ENCODE peak calls at places on chromosome 19, in four cellular contexts. A, D, F and L are unnamed samples.

GRCh38 chr19:42276821-42277220 is 7.8 kb downstream of the CIC start:
- DNase-seq in A (no peak), F (no peak), D (no peak), L (no peak)

GRCh38 chr19:53808710-53809125 is 15.4 kb downstream of the NLRP12 start:
- DNase-seq in D (peak), F (no peak), A (no peak), L (peak)

GRCh38 chr19:39590265-39590664 is 12.1 kb upstream of the LGALS13 start:
- DNase-seq in D (no peak), A (no peak), F (no peak), L (no peak)

GRCh38 chr19:7500811-7501450 is 12.1 kb upstream of the PEX11G start:
- DNase-seq in D (peak), F (no peak), A (peak), L (peak)

GRCh38 chr19:38850976-38851621 is 1.3 kb upstream of the HNRNPL start:
- DNase-seq in A (no peak), F (no peak), D (no peak), L (no peak)

GRCh38 chr19:19507354-19507753 is 8.0 kb downstream of the TSSK6 start:
- DNase-seq in A (no peak), F (no peak), D (no peak), L (no peak)

GRCh38 chr19:33257828-33258227 is 32.2 kb upstream of the SLC7A10 start:
- DNase-seq in D (no peak), A (no peak), F (no peak), L (no peak)

GRCh38 chr19:33720691-33721682 is 75.7 kb upstream of the KCTD15 start:
- DNase-seq in F (no peak), D (peak), A (no peak), L (no peak)

DNA sequence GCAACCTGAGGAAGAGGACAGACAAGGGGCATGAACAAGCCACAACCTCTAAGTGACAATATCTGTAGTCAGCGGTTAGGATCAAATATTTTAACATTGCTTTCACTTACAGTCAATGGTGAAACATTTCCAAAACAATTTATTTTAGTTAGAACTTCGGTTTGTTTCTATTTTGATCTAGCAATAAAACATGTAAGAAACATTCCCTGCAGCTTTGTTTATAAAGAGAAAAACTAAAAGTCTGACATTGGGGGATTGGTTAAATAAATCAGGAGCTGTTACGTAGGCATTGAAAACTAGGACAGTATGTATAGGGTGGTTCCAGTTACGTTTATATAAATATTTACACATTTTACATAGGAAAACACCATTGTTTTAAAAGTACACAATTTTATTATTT is 3.4 kb downstream of the URI1 start:
- DNase-seq in D (no peak), F (no peak), A (no peak), L (no peak)
- H2AFZ ChIP-seq in D (no peak), F (no peak), A (no peak), L (no peak)

DNA sequence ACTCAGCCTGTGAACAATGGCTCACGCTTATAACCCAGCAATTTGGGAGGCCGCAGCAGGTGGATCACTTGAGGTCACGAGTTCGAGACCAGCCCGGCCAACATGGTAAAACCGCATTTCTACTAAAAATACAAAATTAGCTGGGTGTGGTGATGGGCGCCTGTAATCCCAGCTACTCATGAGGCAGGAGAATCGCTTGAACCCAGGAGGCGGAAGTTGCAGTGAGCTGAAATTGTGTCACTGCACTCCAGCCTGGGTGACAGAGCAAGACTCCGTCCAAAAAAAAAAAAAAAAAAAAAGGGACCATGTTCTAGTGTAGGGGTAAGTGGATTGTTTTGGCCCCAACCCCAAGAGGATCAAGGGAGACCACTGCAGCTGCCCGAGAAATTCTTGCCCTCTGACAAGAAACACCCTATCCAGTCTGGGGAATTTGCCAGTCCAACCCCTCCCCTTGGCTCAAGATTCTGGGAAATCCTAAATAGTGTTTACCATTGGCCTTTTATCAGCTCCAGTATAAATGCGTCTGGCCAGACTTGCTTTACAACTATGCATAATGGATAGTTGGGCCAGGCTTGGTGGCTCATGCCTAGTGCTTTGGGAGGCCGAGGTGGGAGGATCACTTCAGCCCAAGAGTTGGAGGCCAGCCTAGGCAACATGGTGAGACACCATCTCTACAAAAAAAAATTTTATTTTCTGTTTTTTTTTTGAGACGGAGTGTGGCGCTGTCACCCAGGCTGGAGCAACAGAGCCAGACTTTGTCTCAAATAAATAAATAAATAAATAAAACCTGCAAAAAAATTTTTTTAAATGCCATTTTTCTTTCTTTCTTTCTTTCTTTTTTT is 5.1 kb upstream of the DHDH start:
- DNase-seq in A (no peak), D (no peak), F (no peak), L (no peak)
- TF ChIP-seq EGR1 in A (no peak), D (no peak), F (no peak), L (no peak)

GRCh38 chr19:799076-799881 is 2.0 kb downstream of the PTBP1 start:
- DNase-seq in F (no peak), A (no peak), D (peak), L (no peak)
- TF ChIP-seq ZNF274 in F (no peak), A (no peak), D (no peak), L (no peak)

GRCh38 chr19:763869-764268 is 13.0 kb downstream of the MISP start:
- DNase-seq in D (no peak), A (no peak), F (no peak), L (no peak)

GRCh38 chr19:765179-765738 is 14.3 kb downstream of the MISP start:
- DNase-seq in F (no peak), A (no peak), D (no peak), L (no peak)

GRCh38 chr19:768424-768823 is 17.5 kb downstream of the MISP start:
- DNase-seq in F (no peak), D (no peak), A (no peak), L (no peak)

GRCh38 chr19:763181-763580 is 12.3 kb downstream of the MISP start:
- DNase-seq in A (no peak), F (no peak), D (no peak), L (no peak)

DNA sequence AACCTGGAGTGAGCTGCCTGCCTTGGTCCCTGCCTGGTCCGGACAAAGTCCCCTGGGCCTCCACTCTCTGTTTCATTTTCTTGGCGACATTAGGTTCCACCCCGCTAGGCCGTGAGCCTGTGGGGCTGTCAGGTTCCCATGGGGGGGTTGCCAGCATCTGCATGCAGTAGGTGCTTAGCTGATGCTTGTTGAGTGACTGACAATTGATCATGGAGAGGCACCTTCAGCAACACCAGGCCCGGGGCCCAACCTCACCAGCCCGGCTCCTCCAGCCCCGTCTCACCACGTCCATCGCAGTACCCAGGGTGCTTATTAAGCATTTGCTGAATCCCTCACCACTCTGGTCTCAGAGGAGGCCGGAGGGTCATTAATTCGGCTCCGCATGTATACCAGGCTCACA is 13.4 kb downstream of the MISP start:
- DNase-seq in F (no peak), A (no peak), D (no peak), L (no peak)
- H2AFZ ChIP-seq in F (no peak), A (no peak), D (no peak), L (no peak)

GRCh38 chr19:55590621-55591020 is 8.7 kb downstream of the FIZ1 start:
- DNase-seq in A (no peak), F (no peak), D (peak), L (peak)
- TF ChIP-seq EGR1 in A (no peak), F (no peak), D (no peak), L (no peak)

DNA sequence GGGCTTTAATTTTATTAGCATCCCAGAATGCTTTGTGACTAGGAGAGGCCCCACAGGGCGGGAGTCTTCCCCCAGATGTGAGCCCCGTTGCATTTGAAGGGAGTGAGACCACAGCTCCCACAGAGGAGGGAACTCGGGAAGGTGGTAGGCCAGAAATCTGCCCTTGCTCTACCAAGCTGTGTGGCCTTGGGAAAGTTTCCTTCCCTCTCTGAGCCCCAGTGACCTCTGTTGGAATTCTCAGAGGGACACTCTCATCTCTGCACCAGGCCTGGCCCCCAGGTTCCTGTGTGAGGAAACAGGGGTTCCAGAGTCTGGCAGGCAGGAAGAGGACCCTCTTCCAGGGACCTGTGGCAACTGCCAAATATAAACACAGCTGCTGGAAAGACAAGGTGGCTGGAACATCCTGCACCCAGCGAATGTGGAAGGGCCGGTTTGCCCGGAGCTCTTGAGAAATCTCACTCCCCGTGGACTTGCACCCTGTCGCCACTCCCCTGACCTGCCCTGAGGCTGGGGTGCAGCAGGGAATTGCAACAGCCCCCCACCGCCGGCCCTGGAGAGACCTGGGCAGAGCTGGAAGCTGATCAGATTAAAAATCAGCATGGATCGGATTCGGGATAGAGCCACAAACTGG is 52.7 kb downstream of the GADD45B start:
- DNase-seq in A (no peak), D (no peak), F (no peak), L (no peak)
- TF ChIP-seq ZNF274 in A (no peak), D (no peak), F (no peak), L (no peak)

DNA sequence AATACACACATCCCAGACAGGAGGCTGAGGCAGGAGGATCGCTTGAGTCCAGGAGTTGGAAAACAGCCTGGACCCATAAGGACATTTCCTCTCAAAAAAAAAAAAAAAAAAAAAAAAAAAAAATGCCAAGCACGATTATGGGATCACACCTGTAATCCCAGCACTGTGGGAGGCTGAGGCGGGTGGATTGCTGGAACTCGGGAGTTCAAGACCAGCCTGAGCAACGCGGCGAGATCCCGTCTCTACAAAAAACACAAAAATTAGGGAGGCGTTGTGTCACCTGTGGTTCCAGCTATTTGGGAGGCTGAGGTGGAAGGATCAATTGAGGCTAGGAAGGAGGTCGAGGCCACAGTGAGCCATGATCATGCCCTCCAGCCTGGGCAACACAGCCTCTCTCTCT is 975 bp upstream of the OCEL1 start:
- DNase-seq in F (no peak), D (no peak), A (no peak), L (no peak)
- H2AFZ ChIP-seq in F (no peak), D (peak), A (no peak), L (no peak)

GRCh38 chr19:31350693-31351211 is 1.5 kb upstream of the TSHZ3 start:
- DNase-seq in D (peak), A (no peak), F (no peak), L (no peak)
- TF ChIP-seq EGR1 in D (no peak), A (no peak), F (no peak), L (no peak)